ENCODE peak calls at places on chromosomes 1 and 21, in ten cellular contexts. F is prostate gland, Z is Peyer's patch, J is activated B cell treated with CpG ODN at 0.5 μM for 24 hours, T is upper lobe of right lung, V is nephron progenitor cell, C is cardiac fibroblast, O is cardiac muscle cell, Y is A549, H is esophagus muscularis mucosa. A is an unnamed sample.

GRCh38 chr1:25756210-25756609 is 43.8 kb upstream of the SELENON start:
- DNase-seq in F (no peak), Z (no peak), J (no peak), T (no peak), V (no peak), C (no peak), O (no peak), Y (no peak), H (no peak), A (no peak)

GRCh38 chr1:202615501-202616354 is 94.5 kb downstream of the SYT2 start:
- DNase-seq in F (no peak), Z (peak; percentile 43), J (no peak), T (no peak), V (no peak), C (peak; percentile 77), O (peak; percentile 88), Y (no peak), H (no peak), A (peak; percentile 77)

GRCh38 chr1:64215576-64215975 is 12.2 kb downstream of the UBE2U start:
- DNase-seq in F (no peak), Z (no peak), J (no peak), T (no peak), V (no peak), C (no peak), O (no peak), Y (no peak), H (no peak), A (no peak)

GRCh38 chr1:162856260-162856659 is 4.7 kb downstream of the CCDC190 start:
- DNase-seq in F (no peak), Z (no peak), J (no peak), T (no peak), V (no peak), C (peak; percentile 88), O (peak; percentile 88), Y (no peak), H (no peak), A (no peak)

GRCh38 chr1:29448456-29449317 is 212.4 kb downstream of the PTPRU start:
- DNase-seq in F (no peak), Z (no peak), J (no peak), T (no peak), V (no peak), C (no peak), O (no peak), Y (no peak), H (no peak), A (no peak)

GRCh38 chr1:176949033-176949662 is 215.4 kb downstream of the ASTN1 start:
- DNase-seq in F (peak; percentile 17), Z (no peak), J (no peak), T (peak; percentile 78), V (peak; percentile 84), C (peak; percentile 37), O (peak; percentile 72), Y (peak; percentile 61), H (no peak), A (peak; percentile 40)

GRCh38 chr1:160460214-160460642 is 59.9 kb downstream of the VANGL2 start:
- DNase-seq in F (no peak), Z (no peak), J (no peak), T (no peak), V (no peak), C (no peak), O (no peak), Y (no peak), H (no peak), A (no peak)

GRCh38 chr1:65066379-65066765 is 81.6 kb upstream of the AK4 start:
- DNase-seq in F (no peak), Z (no peak), J (no peak), T (no peak), V (no peak), C (no peak), O (no peak), Y (peak; percentile 16), H (no peak), A (no peak)

GRCh38 chr1:21322681-21323016 is 32.4 kb upstream of the ECE1 start:
- DNase-seq in F (no peak), Z (no peak), J (no peak), T (no peak), V (no peak), C (peak; percentile 60), O (no peak), Y (no peak), H (no peak), A (no peak)

GRCh38 chr21:45296638-45297037 is 8.9 kb upstream of the POFUT2 start:
- DNase-seq in F (no peak), Z (no peak), J (no peak), T (no peak), V (no peak), C (no peak), O (no peak), Y (no peak), H (no peak), A (no peak)

GRCh38 chr21:39137248-39138186 is 45.7 kb downstream of the PSMG1 start:
- DNase-seq in F (no peak), Z (no peak), J (no peak), T (no peak), V (peak; percentile 45), C (peak; percentile 68), O (peak; percentile 83), Y (peak; percentile 28), H (peak; percentile 31), A (no peak)

GRCh38 chr1:37556712-37557196 is at the start of gene DNALI1:
- DNase-seq in F (peak; percentile 90), Z (peak; percentile 87), J (no peak), T (peak; percentile 94), V (peak; percentile 96), C (peak; percentile 96), O (peak; percentile 96), Y (no peak), H (peak; percentile 94), A (peak; percentile 59)

GRCh38 chr1:155184835-155185782 is 11.5 kb downstream of the TRIM46 start:
- DNase-seq in F (no peak), Z (peak; percentile 70), J (peak; percentile 49), T (peak; percentile 84), V (no peak), C (no peak), O (no peak), Y (no peak), H (no peak), A (peak; percentile 87)

GRCh38 chr1:209873067-209873810 is 45.5 kb downstream of the UTP25 start:
- DNase-seq in F (no peak), Z (no peak), J (no peak), T (no peak), V (no peak), C (peak; percentile 57), O (peak; percentile 54), Y (no peak), H (no peak), A (no peak)

GRCh38 chr1:156421062-156421938 is 52.3 kb downstream of the RHBG start:
- DNase-seq in F (peak; percentile 67), Z (peak; percentile 78), J (peak; percentile 50), T (peak; percentile 83), V (peak; percentile 77), C (peak; percentile 67), O (peak; percentile 79), Y (peak; percentile 98), H (no peak), A (peak; percentile 95)

GRCh38 chr1:9437931-9438330 is 101.3 kb upstream of the SLC25A33 start:
- DNase-seq in F (peak; percentile 82), Z (no peak), J (no peak), T (no peak), V (no peak), C (peak; percentile 38), O (peak; percentile 43), Y (no peak), H (no peak), A (no peak)

GRCh38 chr1:33161061-33161681 is 20.7 kb downstream of the TRIM62 start:
- DNase-seq in F (no peak), Z (no peak), J (no peak), T (no peak), V (no peak), C (peak; percentile 68), O (peak; percentile 84), Y (no peak), H (no peak), A (no peak)

GRCh38 chr1:56017336-56017735 is 562.0 kb downstream of the PLPP3 start:
- DNase-seq in F (no peak), Z (no peak), J (no peak), T (no peak), V (no peak), C (no peak), O (no peak), Y (no peak), H (no peak), A (no peak)

GRCh38 chr1:69737527-69738176 is 169.9 kb downstream of the LRRC7 start:
- DNase-seq in F (peak; percentile 15), Z (no peak), J (no peak), T (no peak), V (peak; percentile 19), C (peak; percentile 84), O (peak; percentile 89), Y (peak; percentile 2), H (no peak), A (peak; percentile 10)
- TF ChIP-seq CTCF in F (peak; percentile 49), Z (peak; percentile 58), J (no peak), T (peak; percentile 58), V (peak; percentile 66), C (peak; percentile 65), O (peak; percentile 68), Y (peak; percentile 66), H (peak; percentile 56), A (peak; percentile 50)

GRCh38 chr1:43024905-43025304 is 66.2 kb upstream of the SLC2A1 start:
- DNase-seq in F (no peak), Z (no peak), J (no peak), T (no peak), V (no peak), C (no peak), O (no peak), Y (no peak), H (no peak), A (no peak)
- TF ChIP-seq CTCF in F (no peak), Z (no peak), J (no peak), T (no peak), V (no peak), C (no peak), O (no peak), Y (no peak), H (no peak), A (no peak)

GRCh38 chr1:199460933-199461332 is 566.6 kb upstream of the NR5A2 start:
- DNase-seq in F (no peak), Z (no peak), J (no peak), T (no peak), V (no peak), C (peak; percentile 35), O (peak; percentile 39), Y (no peak), H (no peak), A (no peak)
- TF ChIP-seq CTCF in F (no peak), Z (no peak), J (no peak), T (no peak), V (no peak), C (peak; percentile 37), O (peak; percentile 29), Y (no peak), H (no peak), A (no peak)

DNA sequence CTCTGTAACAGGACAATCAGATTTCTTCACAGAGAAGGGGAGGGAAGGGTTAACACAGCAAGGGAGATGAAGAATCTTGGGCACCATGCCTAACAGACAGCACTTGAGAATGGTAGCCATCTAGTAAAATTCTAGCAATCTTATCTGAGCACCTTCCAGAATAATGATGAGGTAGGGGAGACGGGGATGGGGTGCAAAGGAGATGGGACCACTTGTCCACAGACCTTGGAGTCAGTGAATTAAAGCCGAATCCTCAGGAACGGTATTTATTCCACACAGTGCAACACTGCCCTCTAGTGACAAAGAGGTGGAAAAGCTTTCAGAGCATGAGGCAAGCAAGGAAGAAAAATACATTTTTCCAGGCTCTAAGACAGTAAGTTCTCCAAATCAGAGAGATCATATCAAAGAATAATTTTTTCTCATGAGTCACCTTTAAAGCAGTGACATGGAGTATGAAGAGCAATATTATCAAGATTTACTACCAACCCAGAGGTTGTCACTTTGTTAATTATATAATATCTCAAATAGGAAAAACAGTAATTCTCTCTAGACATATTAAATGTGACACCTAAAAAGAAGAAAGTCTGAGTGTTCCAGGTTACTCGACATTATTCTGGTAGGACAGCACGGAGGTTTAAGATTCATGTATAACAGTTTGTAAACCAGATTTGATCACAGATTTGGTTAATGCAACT is 43.3 kb upstream of the LPAR3 start:
- DNase-seq in F (peak; percentile 56), Z (no peak), J (no peak), T (no peak), V (peak; percentile 33), C (peak; percentile 83), O (peak; percentile 85), Y (peak; percentile 47), H (no peak), A (peak; percentile 35)
- TF ChIP-seq CTCF in F (peak; percentile 90), Z (peak; percentile 95), J (peak; percentile 99), T (peak; percentile 91), V (peak; percentile 95), C (peak; percentile 86), O (peak; percentile 84), Y (peak; percentile 80), H (peak; percentile 90), A (peak; percentile 88)